ENCODE peak calls at places on chromosomes 1 and 21, in seven cellular contexts. K is Peyer's patch; N is stomach; C is effector memory CD4-positive, alpha-beta T cell; U is neural progenitor cell; R is bronchial epithelial cell; S is SJSA1. H is an unnamed sample.

GRCh38 chr1:90780981-90781380 is 63.9 kb upstream of the BARHL2 start:
- DNase-seq in K (no peak), N (no peak), C (no peak), U (no peak), R (no peak), S (no peak), H (no peak)

GRCh38 chr1:158037876-158038359 is 44.5 kb downstream of the KIRREL1 start:
- DNase-seq in K (no peak), N (no peak), C (no peak), U (no peak), R (peak; percentile 73), S (peak; percentile 50), H (peak; percentile 52)

GRCh38 chr21:45378258-45378966 is 26.6 kb upstream of the COL18A1 start:
- DNase-seq in K (peak; percentile 20), N (no peak), C (no peak), U (peak; percentile 93), R (no peak), S (peak; percentile 98), H (peak; percentile 36)

GRCh38 chr1:78377356-78377928 is 113.3 kb upstream of the PTGFR start:
- DNase-seq in K (no peak), N (no peak), C (no peak), U (no peak), R (peak; percentile 62), S (no peak), H (no peak)

GRCh38 chr1:181779343-181779742 is 282.2 kb downstream of the ZNF648 start:
- DNase-seq in K (no peak), N (no peak), C (no peak), U (no peak), R (no peak), S (no peak), H (no peak)

GRCh38 chr1:109478806-109479205 is 4.9 kb upstream of the ATXN7L2 start:
- DNase-seq in K (no peak), N (peak; percentile 54), C (no peak), U (peak; percentile 43), R (peak; percentile 52), S (no peak), H (no peak)

GRCh38 chr1:63732666-63733065 is 41.2 kb upstream of the ROR1 start:
- DNase-seq in K (no peak), N (no peak), C (no peak), U (no peak), R (no peak), S (peak; percentile 21), H (no peak)

GRCh38 chr1:38728176-38728908 is 131.2 kb downstream of the RRAGC start:
- DNase-seq in K (no peak), N (peak; percentile 77), C (no peak), U (peak; percentile 8), R (peak; percentile 61), S (peak; percentile 92), H (peak; percentile 48)

GRCh38 chr1:89649783-89650182 is 16.9 kb downstream of the LRRC8C start:
- DNase-seq in K (no peak), N (no peak), C (no peak), U (no peak), R (no peak), S (no peak), H (no peak)

GRCh38 chr1:57003398-57004139 is 37.8 kb upstream of the C8B start:
- DNase-seq in K (no peak), N (no peak), C (no peak), U (no peak), R (no peak), S (no peak), H (no peak)

GRCh38 chr1:51306950-51307349 is 23.4 kb downstream of the TTC39A start:
- DNase-seq in K (no peak), N (no peak), C (no peak), U (no peak), R (no peak), S (no peak), H (no peak)

GRCh38 chr21:15688809-15689208 is 41.0 kb upstream of the USP25 start:
- DNase-seq in K (no peak), N (no peak), C (no peak), U (no peak), R (no peak), S (no peak), H (no peak)

GRCh38 chr1:74426208-74426932 is 86.0 kb downstream of the LRRC53 start:
- DNase-seq in K (no peak), N (no peak), C (no peak), U (no peak), R (no peak), S (no peak), H (no peak)

GRCh38 chr1:41476807-41477361 is 7.6 kb downstream of the EDN2 start:
- DNase-seq in K (peak; percentile 91), N (peak; percentile 79), C (no peak), U (no peak), R (no peak), S (no peak), H (peak; percentile 95)

GRCh38 chr1:192783793-192784192 is 25.0 kb upstream of the RGS2 start:
- DNase-seq in K (no peak), N (no peak), C (no peak), U (no peak), R (no peak), S (no peak), H (no peak)

GRCh38 chr1:211487672-211488208 is 4.2 kb downstream of the RD3 start:
- DNase-seq in K (no peak), N (no peak), C (no peak), U (no peak), R (no peak), S (no peak), H (no peak)

GRCh38 chr1:1175221-1176062 is 1.8 kb downstream of the TTLL10 start:
- DNase-seq in K (peak; percentile 47), N (no peak), C (no peak), U (no peak), R (no peak), S (no peak), H (no peak)

GRCh38 chr1:159015440-159015909 is 5.8 kb downstream of the IFI16 start:
- DNase-seq in K (no peak), N (peak; percentile 47), C (peak; percentile 45), U (no peak), R (peak; percentile 93), S (peak; percentile 71), H (peak; percentile 38)

GRCh38 chr1:231929311-231929710 is 302.7 kb downstream of the DISC1 start:
- DNase-seq in K (no peak), N (no peak), C (no peak), U (peak; percentile 70), R (peak; percentile 97), S (peak; percentile 51), H (no peak)

DNA sequence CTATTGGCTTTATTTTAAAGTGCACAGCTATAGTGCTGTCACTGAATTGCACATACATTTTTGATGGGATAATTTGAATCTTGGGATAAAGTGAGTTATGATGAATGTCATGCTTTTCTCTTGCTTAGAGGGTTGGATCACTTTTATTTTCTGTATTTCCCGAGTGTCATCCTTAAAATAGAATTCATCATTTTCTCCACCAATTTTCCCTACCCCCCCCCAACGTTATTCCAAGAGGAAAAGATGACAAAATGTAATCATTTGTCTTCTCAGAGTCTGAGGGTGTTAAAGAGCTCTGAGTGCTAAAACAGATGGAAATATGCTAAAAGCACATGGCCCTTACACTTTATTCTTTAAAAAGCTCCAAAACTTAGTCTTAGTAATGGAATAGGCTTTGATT is 81.3 kb downstream of the CHRM3 start:
- DNase-seq in K (no peak), N (no peak), C (no peak), U (no peak), R (no peak), S (no peak), H (no peak)
- H3K4me3 ChIP-seq in K (no peak overlapping the region), N (no peak overlapping the region), C (no peak overlapping the region), U (no peak overlapping the region), R (no peak overlapping the region), S (no peak overlapping the region), H (no peak overlapping the region)

GRCh38 chr1:34164510-34165381 is at the start of gene CSMD2:
- DNase-seq in K (no peak), N (no peak), C (no peak), U (peak; percentile 88), R (peak; percentile 4), S (peak; percentile 14), H (peak; percentile 56)
- H3K4me3 ChIP-seq in K (no peak within 1 kb of the TSS), N (peak within 1 kb of the TSS; percentile 55), C (no peak within 1 kb of the TSS), U (peak within 1 kb of the TSS; percentile 84), R (no peak within 1 kb of the TSS), S (peak within 1 kb of the TSS; percentile 44), H (peak within 1 kb of the TSS; percentile 29)

GRCh38 chr1:113886417-113887391 is 677 bp downstream of the BCL2L15 start:
- DNase-seq in K (peak; percentile 56), N (peak; percentile 46), C (no peak), U (no peak), R (no peak), S (no peak), H (no peak)

GRCh38 chr1:113891631-113892220 is 4.3 kb upstream of the BCL2L15 start:
- DNase-seq in K (no peak), N (no peak), C (no peak), U (no peak), R (no peak), S (no peak), H (no peak)

GRCh38 chr1:113887776-113888175 is 395 bp upstream of the BCL2L15 start:
- DNase-seq in K (no peak), N (no peak), C (no peak), U (no peak), R (peak; percentile 32), S (no peak), H (no peak)

GRCh38 chr1:113890816-113891215 is 3.4 kb upstream of the BCL2L15 start:
- DNase-seq in K (no peak), N (no peak), C (no peak), U (no peak), R (no peak), S (no peak), H (no peak)

DNA sequence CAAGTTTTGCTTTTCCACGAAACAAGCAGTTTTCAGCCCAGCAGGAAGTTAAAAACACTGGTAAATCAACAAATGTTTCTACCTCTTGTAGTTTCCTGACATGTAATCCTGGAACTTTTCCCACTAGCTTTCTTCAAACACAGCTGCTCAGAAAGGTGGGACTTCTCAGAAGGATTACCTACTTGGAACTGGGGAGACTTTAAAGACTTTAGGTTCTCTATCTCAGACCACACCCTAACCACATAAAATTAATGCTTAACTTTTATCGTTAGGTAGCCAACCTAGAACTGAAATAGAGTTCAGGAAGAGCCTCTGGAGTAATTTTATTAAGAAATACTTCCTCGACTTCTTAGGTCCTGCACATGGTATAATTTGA is at the start of gene BCL2L15:
- DNase-seq in K (no peak), N (no peak), C (no peak), U (no peak), R (no peak), S (no peak), H (no peak)
- H3K4me3 ChIP-seq in K (peak within 1 kb of the TSS; percentile 20), N (peak within 1 kb of the TSS; percentile 44), C (no peak within 1 kb of the TSS), U (no peak within 1 kb of the TSS), R (no peak within 1 kb of the TSS), S (no peak within 1 kb of the TSS), H (no peak within 1 kb of the TSS)

GRCh38 chr1:15757575-15758401 is 807 bp upstream of the FBLIM1 start:
- DNase-seq in K (peak; percentile 69), N (no peak), C (no peak), U (peak; percentile 73), R (no peak), S (peak; percentile 44), H (no peak)

GRCh38 chr1:15758537-15758936 is at the start of gene FBLIM1:
- DNase-seq in K (no peak), N (no peak), C (no peak), U (peak; percentile 72), R (no peak), S (no peak), H (no peak)

GRCh38 chr1:15757016-15757543 is 1.5 kb upstream of the FBLIM1 start:
- DNase-seq in K (peak; percentile 66), N (no peak), C (no peak), U (no peak), R (no peak), S (no peak), H (no peak)

GRCh38 chr1:15760520-15761211 is 2.1 kb downstream of the FBLIM1 start:
- DNase-seq in K (no peak), N (no peak), C (no peak), U (peak; percentile 43), R (peak; percentile 67), S (peak; percentile 93), H (no peak)

GRCh38 chr1:15758953-15759661 is 512 bp downstream of the FBLIM1 start:
- DNase-seq in K (no peak), N (no peak), C (no peak), U (peak; percentile 72), R (no peak), S (peak; percentile 50), H (no peak)
- H3K4me3 ChIP-seq in K (peak overlapping the region; percentile 40), N (peak overlapping the region; percentile 78), C (peak overlapping the region; percentile 35), U (peak overlapping the region; percentile 89), R (peak overlapping the region; percentile 62), S (peak overlapping the region; percentile 88), H (peak overlapping the region; percentile 55)